ENCODE peak calls at places on chromosomes 11 and 22, in six cellular contexts. K is amniotic epithelial cell; N is MG63; Z is skeletal muscle cell; G is T-helper 9 cell; B is effector CD4-positive, alpha-beta T cell. P is an unnamed sample.

GRCh38 chr11:60871378-60872061 is 4.2 kb downstream of the ZP1 start:
- DNase-seq in Z (peak; percentile 13), G (no peak), B (no peak), K (peak; percentile 35), N (peak; percentile 65), P (peak; percentile 66)

GRCh38 chr11:33634291-33634834 is 66.3 kb downstream of the C11orf91 start:
- DNase-seq in N (no peak), G (no peak), B (no peak), K (no peak), Z (no peak), P (peak; percentile 68)

GRCh38 chr11:78860720-78861422 is 286.2 kb upstream of the NARS2 start:
- DNase-seq in N (no peak), G (no peak), B (no peak), Z (no peak), K (peak; percentile 41), P (peak; percentile 27)

GRCh38 chr11:117535201-117535869 is 207.7 kb downstream of the CEP164 start:
- DNase-seq in B (no peak), N (no peak), G (no peak), Z (no peak), K (no peak), P (no peak)

GRCh38 chr22:30436196-30436595 is 10.6 kb downstream of the MTFP1 start:
- DNase-seq in K (no peak), Z (no peak), B (no peak), G (no peak), N (no peak), P (no peak)

GRCh38 chr22:30186535-30186934 is 60.0 kb downstream of the LIF start:
- DNase-seq in B (no peak), G (no peak), Z (no peak), K (no peak), N (no peak), P (no peak)

GRCh38 chr11:3132271-3132781 is 32.8 kb downstream of the OSBPL5 start:
- DNase-seq in Z (no peak), N (no peak), G (no peak), B (no peak), K (no peak), P (no peak)

GRCh38 chr11:117817213-117818035 is 7.1 kb downstream of the FXYD2 start:
- DNase-seq in Z (no peak), B (peak; percentile 79), K (peak; percentile 64), N (peak; percentile 68), G (peak; percentile 83), P (peak; percentile 71)

GRCh38 chr22:36762687-36763260 is 13.1 kb downstream of the IFT27 start:
- DNase-seq in N (no peak), B (no peak), G (no peak), K (peak; percentile 13), Z (no peak), P (peak; percentile 6)

GRCh38 chr11:36258730-36259360 is 30.4 kb downstream of the COMMD9 start:
- DNase-seq in Z (peak; percentile 48), B (no peak), N (peak; percentile 73), G (no peak), K (peak; percentile 79), P (peak; percentile 86)

GRCh38 chr11:61777234-61778090 is 14.9 kb downstream of the TMEM258 start:
- DNase-seq in K (peak; percentile 63), Z (no peak), G (peak; percentile 68), B (peak; percentile 55), N (no peak), P (no peak)

GRCh38 chr11:43833657-43834073 is 47.0 kb upstream of the ALKBH3 start:
- DNase-seq in K (peak; percentile 89), Z (no peak), G (no peak), B (no peak), N (no peak), P (peak; percentile 85)

GRCh38 chr22:17638182-17638431 is 450 bp upstream of the BCL2L13 start:
- DNase-seq in N (no peak), B (no peak), G (no peak), Z (no peak), K (no peak), P (no peak)

GRCh38 chr11:108223449-108224149 is 732 bp downstream of the ATM start:
- DNase-seq in Z (no peak), B (peak; percentile 9), K (peak; percentile 62), N (no peak), G (no peak), P (peak; percentile 50)

GRCh38 chr11:57471496-57471895 is 11.2 kb downstream of the RTN4RL2 start:
- DNase-seq in K (no peak), G (no peak), B (no peak), Z (no peak), N (peak; percentile 53), P (no peak)

GRCh38 chr11:98061858-98062257 is 958.9 kb upstream of the CNTN5 start:
- DNase-seq in G (no peak), Z (no peak), N (no peak), B (no peak), K (no peak), P (no peak)

GRCh38 chr11:7098235-7098832 is 9.5 kb downstream of the RBMXL2 start:
- DNase-seq in N (no peak), G (no peak), B (no peak), Z (peak; percentile 1), K (peak; percentile 37), P (peak; percentile 48)

GRCh38 chr22:45934659-45935341 is 42.2 kb downstream of the WNT7B start:
- DNase-seq in N (peak; percentile 90), B (no peak), K (peak; percentile 59), Z (peak; percentile 49), G (no peak), P (peak; percentile 77)

GRCh38 chr11:46117842-46118241 is 3.4 kb downstream of the PHF21A start:
- DNase-seq in B (no peak), N (no peak), K (no peak), G (no peak), Z (no peak), P (no peak)

GRCh38 chr11:114061053-114062049 is 1.8 kb downstream of the ZBTB16 start:
- DNase-seq in B (no peak), N (no peak), K (no peak), Z (no peak), G (no peak), P (peak; percentile 64)

GRCh38 chr22:39933741-39934140 is 26.5 kb upstream of the TMA7B start:
- DNase-seq in Z (no peak), B (no peak), G (no peak), K (no peak), N (no peak), P (no peak)

P was measured in iris pigment epithelial cell.